ENCODE peak calls at places on chromosomes 5 and 9, in five cellular contexts. One of them, this sample, is unnamed.

GRCh38 chr9:131613346-131613745 is 68.0 kb downstream of the PRRT1B start:
- DNase-seq in IMR-90: no peak
- DNase-seq in HepG2: no peak
- DNase-seq in H1: no peak
- DNase-seq in K562: no peak
- DNase-seq in this sample: no peak

GRCh38 chr9:101093620-101094019 is 65.1 kb downstream of the PLPPR1 start:
- DNase-seq in IMR-90: no peak
- DNase-seq in HepG2: peak
- DNase-seq in H1: no peak
- DNase-seq in K562: no peak
- DNase-seq in this sample: no peak

GRCh38 chr9:130240410-130241197 is 25.0 kb upstream of the HMCN2 start:
- DNase-seq in IMR-90: peak
- DNase-seq in HepG2: peak
- DNase-seq in H1: no peak
- DNase-seq in K562: peak
- DNase-seq in this sample: peak

GRCh38 chr9:108761530-108762347 is 94.0 kb downstream of the ACTL7B start:
- DNase-seq in IMR-90: peak
- DNase-seq in HepG2: peak
- DNase-seq in H1: peak
- DNase-seq in K562: peak
- DNase-seq in this sample: peak

GRCh38 chr5:100731768-100732167 is 171.3 kb downstream of the ST8SIA4 start:
- DNase-seq in IMR-90: no peak
- DNase-seq in HepG2: no peak
- DNase-seq in H1: no peak
- DNase-seq in K562: peak
- DNase-seq in this sample: no peak

GRCh38 chr5:103450333-103451061 is 112.1 kb downstream of the NUDT12 start:
- DNase-seq in IMR-90: peak
- DNase-seq in HepG2: no peak
- DNase-seq in H1: no peak
- DNase-seq in K562: no peak
- DNase-seq in this sample: no peak

GRCh38 chr5:22560115-22560514 is 293.0 kb downstream of the CDH12 start:
- DNase-seq in IMR-90: peak
- DNase-seq in HepG2: no peak
- DNase-seq in H1: no peak
- DNase-seq in K562: no peak
- DNase-seq in this sample: no peak

GRCh38 chr9:893843-894420 is 52.4 kb downstream of the DMRT1 start:
- DNase-seq in IMR-90: peak
- DNase-seq in HepG2: peak
- DNase-seq in H1: peak
- DNase-seq in K562: peak
- DNase-seq in this sample: peak

GRCh38 chr5:83827111-83827541 is 106.5 kb upstream of the HAPLN1 start:
- DNase-seq in IMR-90: peak
- DNase-seq in HepG2: no peak
- DNase-seq in H1: no peak
- DNase-seq in K562: no peak
- DNase-seq in this sample: no peak

GRCh38 chr5:41728281-41728680 is 141.9 kb downstream of the OXCT1 start:
- DNase-seq in IMR-90: no peak
- DNase-seq in HepG2: no peak
- DNase-seq in H1: no peak
- DNase-seq in K562: no peak
- DNase-seq in this sample: no peak

GRCh38 chr5:159510282-159510681 is 180.0 kb upstream of the IL12B start:
- DNase-seq in IMR-90: peak
- DNase-seq in HepG2: peak
- DNase-seq in H1: peak
- DNase-seq in K562: no peak
- DNase-seq in this sample: no peak

GRCh38 chr5:81182396-81183390 is 50.4 kb upstream of the CKMT2 start:
- DNase-seq in IMR-90: no peak
- DNase-seq in HepG2: no peak
- DNase-seq in H1: no peak
- DNase-seq in K562: no peak
- DNase-seq in this sample: no peak

GRCh38 chr5:20570486-20570885 is 582.5 kb upstream of the CDH18 start:
- DNase-seq in IMR-90: no peak
- DNase-seq in HepG2: no peak
- DNase-seq in H1: no peak
- DNase-seq in K562: no peak
- DNase-seq in this sample: no peak

GRCh38 chr5:95812100-95812472 is 10.4 kb downstream of the GLRX start:
- DNase-seq in IMR-90: peak
- DNase-seq in HepG2: peak
- DNase-seq in H1: no peak
- DNase-seq in K562: peak
- DNase-seq in this sample: no peak

GRCh38 chr5:132497488-132497997 is 7.0 kb upstream of the IRF1 start:
- DNase-seq in IMR-90: peak
- DNase-seq in HepG2: no peak
- DNase-seq in H1: no peak
- DNase-seq in K562: no peak
- DNase-seq in this sample: peak

GRCh38 chr5:72760259-72760658 is 56.2 kb upstream of the TNPO1 start:
- DNase-seq in IMR-90: peak
- DNase-seq in HepG2: no peak
- DNase-seq in H1: no peak
- DNase-seq in K562: no peak
- DNase-seq in this sample: no peak

DNA sequence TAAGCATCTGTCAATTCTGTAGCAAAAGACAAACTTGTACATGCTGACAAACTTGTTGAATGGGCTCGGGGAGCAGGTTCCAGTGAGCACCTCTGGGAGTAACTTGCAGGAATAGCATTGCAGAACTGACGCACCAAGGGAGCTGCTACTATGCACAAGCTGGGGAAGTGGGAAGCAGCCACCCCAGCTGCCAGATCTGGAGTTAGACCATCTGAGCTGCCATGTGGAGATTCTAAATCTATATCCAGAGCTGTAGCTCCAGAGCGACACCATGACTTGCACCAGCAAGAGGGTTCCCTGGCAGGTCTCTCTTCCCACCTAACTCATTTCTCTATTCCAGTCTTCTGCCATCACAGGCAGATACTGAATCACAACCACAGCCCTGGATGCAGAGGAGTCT is 346.0 kb upstream of the PANK3 start:
- DNase-seq in IMR-90: no peak
- DNase-seq in HepG2: no peak
- DNase-seq in H1: no peak
- DNase-seq in K562: no peak
- DNase-seq in this sample: no peak
- H3K4me3 ChIP-seq in IMR-90: no peak
- H3K4me3 ChIP-seq in HepG2: no peak
- H3K4me3 ChIP-seq in H1: no peak
- H3K4me3 ChIP-seq in K562: no peak
- H3K4me3 ChIP-seq in this sample: no peak

GRCh38 chr5:176741566-176742211 is 68.7 kb upstream of the UNC5A start:
- DNase-seq in IMR-90: no peak
- DNase-seq in HepG2: no peak
- DNase-seq in H1: peak
- DNase-seq in K562: no peak
- DNase-seq in this sample: no peak

GRCh38 chr5:176743136-176743827 is 67.1 kb upstream of the UNC5A start:
- DNase-seq in IMR-90: no peak
- DNase-seq in HepG2: no peak
- DNase-seq in H1: peak
- DNase-seq in K562: no peak
- DNase-seq in this sample: no peak

GRCh38 chr5:176743828-176744583 is 66.4 kb upstream of the UNC5A start:
- DNase-seq in IMR-90: no peak
- DNase-seq in HepG2: no peak
- DNase-seq in H1: peak
- DNase-seq in K562: no peak
- DNase-seq in this sample: no peak

GRCh38 chr5:176740702-176741565 is 69.4 kb upstream of the UNC5A start:
- DNase-seq in IMR-90: no peak
- DNase-seq in HepG2: no peak
- DNase-seq in H1: peak
- DNase-seq in K562: no peak
- DNase-seq in this sample: no peak

DNA sequence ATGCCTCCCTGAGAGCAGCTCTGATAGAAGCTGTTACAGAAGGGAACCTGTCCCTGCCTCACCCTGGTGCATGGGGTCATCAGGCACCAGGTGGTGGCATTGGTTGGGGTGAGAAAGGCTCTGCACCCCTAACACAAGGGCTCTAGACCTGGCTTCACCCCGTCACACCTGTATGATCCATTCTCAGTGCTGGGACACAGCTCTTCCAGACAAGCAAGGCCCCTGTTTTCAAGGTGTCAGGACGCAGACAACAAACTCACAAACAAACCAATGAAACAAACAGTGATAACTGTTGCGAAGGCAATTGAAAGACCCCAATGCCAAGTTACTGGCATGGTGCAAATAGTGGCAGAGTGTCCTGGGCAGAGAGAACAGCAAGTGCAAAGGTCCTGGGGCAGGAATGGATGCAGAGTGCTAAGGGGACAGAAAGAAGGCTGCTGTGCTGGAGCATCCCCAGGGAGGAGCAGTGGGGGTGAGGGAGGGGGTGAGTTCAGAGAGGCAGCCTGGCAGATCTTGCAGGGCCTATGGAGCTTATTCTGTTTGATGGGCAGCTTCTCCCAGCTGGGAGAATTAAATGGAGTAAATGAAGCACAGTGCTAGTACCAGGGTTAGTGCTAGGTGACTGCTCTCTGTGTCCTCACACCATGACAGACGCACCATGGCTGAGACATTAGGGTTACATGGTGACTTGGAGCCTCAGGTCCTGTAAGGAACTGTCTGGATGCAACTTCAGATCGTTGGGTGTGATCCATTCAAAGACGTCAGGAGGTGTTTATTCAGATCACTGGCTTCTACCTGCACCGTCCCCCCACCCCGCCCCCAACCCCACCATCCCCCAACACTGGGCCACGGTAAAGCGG is 67.9 kb upstream of the UNC5A start:
- DNase-seq in IMR-90: no peak
- DNase-seq in HepG2: no peak
- DNase-seq in H1: no peak
- DNase-seq in K562: no peak
- DNase-seq in this sample: no peak
- TF ChIP-seq MAFK in IMR-90: no peak
- TF ChIP-seq MAFK in HepG2: no peak
- TF ChIP-seq MAFK in H1: no peak
- TF ChIP-seq MAFK in K562: no peak
- TF ChIP-seq MAFK in this sample: no peak

GRCh38 chr5:94359880-94360279 is 258.5 kb downstream of the KIAA0825 start:
- DNase-seq in IMR-90: no peak
- DNase-seq in HepG2: no peak
- DNase-seq in H1: no peak
- DNase-seq in K562: no peak
- DNase-seq in this sample: no peak

GRCh38 chr5:94361832-94362754 is 256.3 kb downstream of the KIAA0825 start:
- DNase-seq in IMR-90: no peak
- DNase-seq in HepG2: no peak
- DNase-seq in H1: no peak
- DNase-seq in K562: no peak
- DNase-seq in this sample: no peak

GRCh38 chr5:94361161-94361560 is 257.2 kb downstream of the KIAA0825 start:
- DNase-seq in IMR-90: no peak
- DNase-seq in HepG2: no peak
- DNase-seq in H1: no peak
- DNase-seq in K562: no peak
- DNase-seq in this sample: no peak

GRCh38 chr5:94360382-94360781 is 258.0 kb downstream of the KIAA0825 start:
- DNase-seq in IMR-90: no peak
- DNase-seq in HepG2: no peak
- DNase-seq in H1: no peak
- DNase-seq in K562: no peak
- DNase-seq in this sample: no peak

DNA sequence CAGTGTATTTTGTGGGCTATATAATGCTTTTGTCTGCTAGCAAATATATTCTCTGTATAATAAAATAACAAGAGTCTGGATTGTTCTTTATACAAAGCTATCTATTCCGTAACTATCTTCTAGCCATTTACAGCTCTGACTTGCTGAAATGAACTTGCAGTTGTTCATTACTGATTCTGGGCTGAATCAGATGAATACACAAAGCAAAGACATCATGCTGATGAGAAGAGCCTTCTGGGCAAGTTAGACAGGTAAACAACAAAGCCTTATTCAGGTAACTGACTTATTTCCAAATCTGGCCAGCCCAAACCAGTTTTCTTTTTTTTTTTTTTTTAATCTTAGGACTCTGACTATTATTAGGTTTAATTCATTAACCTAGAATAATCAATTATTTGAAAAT is 255.5 kb downstream of the KIAA0825 start:
- DNase-seq in IMR-90: no peak
- DNase-seq in HepG2: no peak
- DNase-seq in H1: no peak
- DNase-seq in K562: no peak
- DNase-seq in this sample: no peak
- H3K4me3 ChIP-seq in IMR-90: no peak
- H3K4me3 ChIP-seq in HepG2: no peak
- H3K4me3 ChIP-seq in H1: peak
- H3K4me3 ChIP-seq in K562: no peak
- H3K4me3 ChIP-seq in this sample: no peak

DNA sequence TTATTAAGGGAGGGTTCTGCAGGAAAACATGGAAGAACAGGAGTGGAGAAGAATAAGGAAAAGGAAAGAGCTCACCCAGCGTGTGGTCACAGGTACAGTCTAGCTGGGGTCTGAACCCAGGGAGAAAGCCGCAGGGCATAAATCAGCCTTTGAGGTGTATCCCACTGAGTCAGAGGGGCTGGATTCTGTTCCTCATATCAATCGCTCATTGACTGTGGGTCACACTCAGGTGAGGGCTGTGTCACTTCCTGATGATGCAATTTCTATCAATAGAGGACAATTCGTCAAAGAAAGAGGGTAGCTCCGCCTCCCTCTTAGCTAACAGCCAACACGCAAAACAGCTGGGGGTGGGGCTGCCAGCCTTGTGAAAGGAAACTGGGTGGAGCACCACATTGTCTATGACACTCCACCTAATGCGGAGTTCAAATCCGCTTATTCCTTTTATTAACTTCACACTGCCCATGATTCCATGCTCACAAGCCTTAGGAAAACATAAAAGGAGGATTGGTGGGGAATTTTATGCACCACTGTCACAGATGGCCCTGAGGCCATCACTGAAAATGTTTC is 176.2 kb downstream of the ICE1 start:
- DNase-seq in IMR-90: no peak
- DNase-seq in HepG2: no peak
- DNase-seq in H1: no peak
- DNase-seq in K562: peak
- DNase-seq in this sample: no peak
- TF ChIP-seq MAFK in IMR-90: no peak
- TF ChIP-seq MAFK in HepG2: no peak
- TF ChIP-seq MAFK in H1: no peak
- TF ChIP-seq MAFK in K562: no peak
- TF ChIP-seq MAFK in this sample: no peak

This sample was measured in A549.